ENCODE peak calls at places on chromosomes 11 and 22, in nine cellular contexts. Q is AML-193; W is GM12865; P is stimulated activated naive B cell treated with anti-CD40 and anti-IgM and Interleukin-4, amounts not matched to agents 10 μg/mL and 1 μg/mL and 100 μg/mL, for 72 hours; M is naive thymus-derived CD4-positive, alpha-beta T cell; S is endothelial cell; H is fibroblast of the conjunctiva; N is left ventricle myocardium superior; Z is NCI-H526 treated with DMSO at 0.1 percent for 48 hours. Y is an unnamed sample.

GRCh38 chr11:74953448-74953847 is 4.4 kb downstream of the SPCS2 start:
- DNase-seq in P (no peak), Z (no peak), Q (no peak), M (no peak), N (no peak), W (peak), H (no peak), S (no peak), Y (no peak)

GRCh38 chr11:93895106-93895862 is 44.9 kb upstream of the VSTM5 start:
- DNase-seq in Q (no peak), P (no peak), H (peak), N (no peak), Z (peak), M (peak), S (peak), W (peak), Y (peak)

GRCh38 chr11:694563-695331 is at the start of gene DEAF1:
- DNase-seq in Z (peak), S (peak), P (peak), M (peak), W (peak), Q (peak), N (peak), H (peak), Y (peak)

GRCh38 chr22:21972293-21972779 is 10.3 kb downstream of the TOP3B start:
- DNase-seq in Q (peak), Z (no peak), S (peak), P (peak), W (peak), M (peak), H (no peak), N (peak), Y (no peak)

GRCh38 chr22:20201837-20202392 is 51.1 kb upstream of the CCDC188 start:
- DNase-seq in M (no peak), Q (no peak), W (no peak), P (no peak), N (no peak), H (no peak), Z (no peak), S (no peak), Y (no peak)

GRCh38 chr11:76269661-76270322 is 63.5 kb upstream of the WNT11 start:
- DNase-seq in H (no peak), W (no peak), N (peak), P (no peak), Q (no peak), S (no peak), M (no peak), Z (no peak), Y (no peak)

GRCh38 chr11:18669629-18670162 is 28.9 kb upstream of the TMEM86A start:
- DNase-seq in W (no peak), Q (no peak), P (no peak), H (no peak), M (no peak), N (no peak), Z (no peak), S (no peak), Y (no peak)

GRCh38 chr11:102560555-102561011 is 30.0 kb upstream of the MMP7 start:
- DNase-seq in Q (peak), H (peak), P (no peak), S (no peak), N (no peak), Z (no peak), W (peak), M (peak), Y (peak)

GRCh38 chr22:18082467-18082866 is 4.7 kb downstream of the PEX26 start:
- DNase-seq in Q (no peak), M (no peak), N (no peak), Z (no peak), P (no peak), S (no peak), W (no peak), H (no peak), Y (no peak)

GRCh38 chr22:19807914-19808872 is 46.5 kb downstream of the GNB1L start:
- DNase-seq in Z (no peak), H (no peak), P (no peak), W (no peak), Q (no peak), M (no peak), S (no peak), N (peak), Y (no peak)

GRCh38 chr11:115219378-115219777 is 284.8 kb downstream of the CADM1 start:
- DNase-seq in H (no peak), M (no peak), N (no peak), W (no peak), S (no peak), P (no peak), Q (no peak), Z (no peak), Y (no peak)

GRCh38 chr11:128251140-128251539 is 336.2 kb downstream of the ETS1 start:
- DNase-seq in W (no peak), N (no peak), S (no peak), Z (no peak), H (no peak), M (no peak), P (no peak), Q (no peak), Y (no peak)

GRCh38 chr11:6468712-6469495 is 4.8 kb downstream of the TRIM3 start:
- DNase-seq in P (peak), Z (no peak), H (peak), M (no peak), Q (no peak), N (peak), S (peak), W (peak), Y (peak)

GRCh38 chr11:8905528-8906165 is 5.3 kb upstream of the AKIP1 start:
- DNase-seq in Z (no peak), P (no peak), Q (no peak), H (peak), M (no peak), W (no peak), N (no peak), S (no peak), Y (peak)

GRCh38 chr11:74522776-74523175 is 29.3 kb upstream of the LIPT2 start:
- DNase-seq in M (no peak), N (no peak), W (no peak), Z (no peak), P (no peak), S (no peak), H (no peak), Q (no peak), Y (no peak)

GRCh38 chr11:91955206-91955605 is 269.4 kb upstream of the FAT3 start:
- DNase-seq in H (no peak), S (no peak), P (no peak), M (no peak), Z (no peak), W (no peak), Q (no peak), N (no peak), Y (no peak)

GRCh38 chr11:12749442-12749841 is 75.2 kb downstream of the TEAD1 start:
- DNase-seq in H (no peak), N (no peak), Q (no peak), Z (peak), W (no peak), P (no peak), S (no peak), M (no peak), Y (no peak)

GRCh38 chr22:22895776-22896445 is 8.3 kb downstream of the IGLL5 start:
- DNase-seq in W (no peak), S (no peak), H (no peak), Z (no peak), N (no peak), M (no peak), Q (no peak), P (no peak), Y (no peak)

GRCh38 chr22:30829901-30830550 is 135.4 kb downstream of the OSBP2 start:
- DNase-seq in H (peak), P (no peak), M (no peak), Q (no peak), Z (no peak), S (no peak), W (no peak), N (no peak), Y (peak)

GRCh38 chr11:91178366-91178765 is 955.5 kb upstream of the CHORDC1 start:
- DNase-seq in N (no peak), Q (no peak), S (no peak), M (no peak), H (no peak), W (no peak), Z (no peak), P (no peak), Y (no peak)

GRCh38 chr11:47980907-47981621 is 705 bp downstream of the PTPRJ start:
- DNase-seq in P (no peak), W (peak), Z (peak), S (peak), Q (no peak), N (peak), M (no peak), H (no peak), Y (no peak)